ENCODE peak calls at places on chromosomes 16 and 17, in six cellular contexts. V is A549, A is GM12878, R is K562, O is HepG2, W is endothelial cell of umbilical vein. G is an unnamed sample.

GRCh38 chr17:1752425-1752941 is 9.4 kb upstream of the SERPINF1 start:
- DNase-seq in V (peak; percentile 68), A (no peak), R (no peak), O (no peak), W (no peak), G (peak; percentile 45)

GRCh38 chr17:15973834-15974233 is 25.7 kb downstream of the ZSWIM7 start:
- DNase-seq in V (no peak), A (no peak), R (no peak), O (no peak), W (no peak), G (no peak)

GRCh38 chr16:81599034-81599744 is 154.6 kb downstream of the CMIP start:
- DNase-seq in V (no peak), A (no peak), R (no peak), O (peak; percentile 20), W (no peak), G (no peak)

GRCh38 chr16:79379083-79379482 is 221.5 kb downstream of the MAF start:
- DNase-seq in V (no peak), A (no peak), R (no peak), O (no peak), W (no peak), G (no peak)

GRCh38 chr17:70668276-70668937 is 499.1 kb downstream of the KCNJ2 start:
- DNase-seq in V (no peak), A (no peak), R (no peak), O (no peak), W (no peak), G (no peak)

GRCh38 chr17:68290268-68290954 is 516 bp downstream of the SLC16A6 start:
- DNase-seq in V (no peak), A (no peak), R (no peak), O (no peak), W (no peak), G (peak; percentile 68)

GRCh38 chr17:75238684-75239191 is 22.7 kb downstream of the GGA3 start:
- DNase-seq in V (peak; percentile 89), A (no peak), R (peak; percentile 79), O (peak; percentile 74), W (peak; percentile 62), G (peak; percentile 80)

GRCh38 chr17:51926448-51926847 is 232.1 kb downstream of the CA10 start:
- DNase-seq in V (no peak), A (no peak), R (no peak), O (no peak), W (no peak), G (no peak)

GRCh38 chr17:34638526-34639260 is 59.3 kb downstream of the TMEM132E start:
- DNase-seq in V (no peak), A (no peak), R (no peak), O (no peak), W (no peak), G (no peak)

GRCh38 chr16:29729116-29729521 is 16.7 kb downstream of the C16orf54 start:
- DNase-seq in V (peak; percentile 68), A (no peak), R (peak; percentile 55), O (peak; percentile 71), W (peak; percentile 43), G (peak; percentile 49)

GRCh38 chr17:80285237-80285920 is 24.7 kb downstream of the RNF213 start:
- DNase-seq in V (no peak), A (no peak), R (no peak), O (no peak), W (no peak), G (no peak)

GRCh38 chr16:57384248-57385070 is 12.2 kb downstream of the CX3CL1 start:
- DNase-seq in V (no peak), A (no peak), R (no peak), O (no peak), W (no peak), G (peak; percentile 62)

GRCh38 chr16:66248096-66248495 is 118.4 kb upstream of the CDH5 start:
- DNase-seq in V (no peak), A (no peak), R (no peak), O (no peak), W (no peak), G (no peak)

GRCh38 chr17:39547713-39548478 is 59.8 kb downstream of the NEUROD2 start:
- DNase-seq in V (peak; percentile 69), A (peak; percentile 31), R (peak; percentile 75), O (peak; percentile 50), W (peak; percentile 64), G (peak; percentile 76)

GRCh38 chr17:30824002-30824355 is 513 bp downstream of the CRLF3 start:
- DNase-seq in V (no peak), A (no peak), R (peak; percentile 52), O (no peak), W (no peak), G (peak; percentile 65)

GRCh38 chr17:6681671-6682070 is 30.1 kb downstream of the C17orf100 start:
- DNase-seq in V (no peak), A (no peak), R (no peak), O (peak; percentile 28), W (no peak), G (no peak)

GRCh38 chr17:67056746-67057490 is 12.6 kb downstream of the CACNG1 start:
- DNase-seq in V (no peak), A (no peak), R (no peak), O (no peak), W (no peak), G (no peak)

GRCh38 chr16:84182680-84183571 is 3.9 kb downstream of the TAF1C start:
- DNase-seq in V (no peak), A (no peak), R (no peak), O (no peak), W (no peak), G (no peak)

GRCh38 chr17:55674107-55674506 is 48.6 kb downstream of the TMEM100 start:
- DNase-seq in V (no peak), A (no peak), R (no peak), O (no peak), W (no peak), G (peak; percentile 87)

GRCh38 chr16:60259956-60260355 is 1525.8 kb upstream of the GOT2 start:
- DNase-seq in V (no peak), A (no peak), R (no peak), O (no peak), W (no peak), G (no peak)

GRCh38 chr16:85520853-85521736 is 92.0 kb upstream of the GSE1 start:
- DNase-seq in V (no peak), A (no peak), R (no peak), O (peak; percentile 71), W (no peak), G (no peak)

GRCh38 chr16:74501484-74502479 is 80.5 kb upstream of the CLEC18B start:
- DNase-seq in V (no peak), A (no peak), R (no peak), O (no peak), W (no peak), G (no peak)

GRCh38 chr16:84024854-84025253 is 17.7 kb downstream of the SLC38A8 start:
- DNase-seq in V (peak; percentile 35), A (no peak), R (no peak), O (no peak), W (peak; percentile 20), G (no peak)

GRCh38 chr16:58814348-58814801 is 80.3 kb upstream of the GOT2 start:
- DNase-seq in V (peak; percentile 58), A (no peak), R (peak; percentile 72), O (peak; percentile 16), W (peak; percentile 63), G (peak; percentile 55)

GRCh38 chr16:67027046-67027445 is 1.9 kb upstream of the CBFB start:
- DNase-seq in V (no peak), A (no peak), R (no peak), O (no peak), W (no peak), G (no peak)

DNA sequence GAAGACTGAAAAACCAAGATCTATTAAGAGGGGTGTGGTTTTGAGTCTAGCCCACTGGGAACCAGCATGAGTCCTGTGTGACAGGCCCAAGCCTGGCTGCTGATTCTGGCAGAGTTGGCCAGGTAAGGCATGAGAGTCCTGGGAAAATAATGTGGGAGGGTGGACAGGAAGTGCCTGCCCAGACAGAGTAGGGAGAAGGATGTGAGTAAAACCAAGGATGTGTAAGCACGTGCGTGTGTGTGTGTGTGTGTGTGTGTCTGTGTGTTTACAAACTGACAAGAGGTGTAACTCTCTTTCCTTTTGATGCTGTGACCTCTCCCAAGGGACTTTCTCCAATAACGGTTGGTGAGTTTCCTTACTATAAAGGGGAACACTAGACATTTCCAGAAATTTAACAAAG is 15.6 kb upstream of the TEX2 start:
- DNase-seq in V (peak; percentile 45), A (no peak), R (no peak), O (no peak), W (peak; percentile 59), G (peak; percentile 15)
- TF ChIP-seq MYC in V (no peak), A (no peak), R (no peak), O (no peak), W (no peak), G (no peak)

GRCh38 chr16:1834096-1834495 is 7.1 kb downstream of the FAHD1 start:
- DNase-seq in V (no peak), A (no peak), R (no peak), O (no peak), W (no peak), G (no peak)

GRCh38 chr16:1839554-1839953 is 12.5 kb downstream of the FAHD1 start:
- DNase-seq in V (no peak), A (no peak), R (no peak), O (no peak), W (no peak), G (peak; percentile 49)
- TF ChIP-seq MYC in V (no peak), A (no peak), R (no peak), O (no peak), W (no peak), G (no peak)

GRCh38 chr16:19162085-19162484 is 6.0 kb upstream of the SYT17 start:
- DNase-seq in V (peak; percentile 16), A (no peak), R (no peak), O (no peak), W (no peak), G (no peak)
- TF ChIP-seq MYC in V (no peak), A (no peak), R (no peak), O (no peak), W (no peak), G (no peak)

DNA sequence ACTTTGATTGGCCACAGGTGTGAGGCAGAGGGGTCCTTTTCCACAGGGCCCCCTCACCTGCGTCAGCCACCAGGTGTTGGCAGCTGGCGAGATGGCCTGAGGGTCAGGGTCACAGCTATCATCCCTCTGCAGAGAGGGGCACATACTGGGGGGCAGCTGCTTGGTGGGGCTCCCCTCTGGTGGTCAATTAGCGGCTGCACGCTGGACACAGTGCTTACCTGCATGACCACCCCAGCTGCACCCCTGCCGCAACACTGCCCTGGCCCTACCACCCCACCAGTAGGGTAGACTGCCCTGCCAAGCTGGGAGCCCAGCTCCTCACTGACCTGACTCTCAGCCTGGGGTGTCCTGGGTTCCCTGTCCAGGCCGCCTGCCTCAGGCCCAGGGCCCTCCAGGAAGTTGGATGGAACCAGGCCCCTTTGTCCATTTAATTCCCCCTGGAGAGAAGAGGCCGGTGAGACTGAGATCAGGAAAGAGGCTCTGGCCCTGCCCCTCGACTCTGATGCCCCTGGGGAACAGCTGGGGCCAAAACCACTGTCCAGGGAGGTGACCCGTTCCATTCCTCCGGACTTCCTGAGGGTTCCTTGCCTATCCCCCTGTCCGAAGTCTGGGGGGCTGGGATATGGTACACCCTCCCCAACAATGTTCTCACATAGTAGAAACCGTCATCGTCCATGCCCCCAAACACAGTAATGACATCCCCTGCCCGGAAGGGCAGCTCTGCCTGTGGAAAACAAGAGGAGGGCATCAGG is 23.7 kb downstream of the TSPOAP1 start:
- DNase-seq in V (no peak), A (no peak), R (no peak), O (no peak), W (no peak), G (no peak)
- TF ChIP-seq MYC in V (no peak), A (no peak), R (no peak), O (no peak), W (no peak), G (no peak)

G was measured in NB4.